ENCODE peak calls at places on chromosomes 4 and X, in four cellular contexts. T, Y, U and A are unnamed samples. For H4K20me1 and H3K4me1, the result is how much of the 10 kb centered on the place peaks cover.

GRCh38 chrX:143683486-143683885 is 37.1 kb downstream of the SPANXN2 start:
- DNase-seq in Y (no peak), T (no peak), U (peak), A (no peak)

GRCh38 chr4:80011636-80012236 is 61.3 kb downstream of the ANTXR2 start:
- DNase-seq in T (peak), Y (no peak), U (no peak), A (peak)

GRCh38 chr4:14607001-14607400 is 395.3 kb upstream of the CPEB2 start:
- DNase-seq in U (no peak), T (no peak), Y (no peak), A (no peak)

GRCh38 chr4:113979157-113979972 is at the start of gene ARSJ:
- DNase-seq in U (peak), Y (peak), T (peak), A (peak)

GRCh38 chrX:154804957-154805695 is at the start of gene MPP1:
- DNase-seq in T (peak), U (peak), Y (peak), A (peak)

GRCh38 chr4:10204401-10205058 is 87.9 kb upstream of the WDR1 start:
- DNase-seq in Y (no peak), U (no peak), T (peak), A (no peak)

GRCh38 chr4:98784947-98785693 is 126.7 kb upstream of the TSPAN5 start:
- DNase-seq in U (no peak), Y (no peak), T (no peak), A (no peak)

GRCh38 chrX:37871626-37872302 is 24.4 kb upstream of the DYNLT3 start:
- DNase-seq in U (no peak), T (peak), Y (peak), A (peak)

GRCh38 chr4:52376107-52376704 is 282.9 kb downstream of the USP46 start:
- DNase-seq in Y (peak), T (peak), U (peak), A (peak)

GRCh38 chr4:180363817-180364216 is 1879.4 kb upstream of the TENM3 start:
- DNase-seq in Y (peak), U (no peak), T (no peak), A (no peak)

GRCh38 chr4:41537267-41537890 is 578 bp upstream of the LIMCH1 start:
- DNase-seq in T (no peak), U (no peak), Y (no peak), A (no peak)
- H4K20me1 ChIP-seq in T (under half), U (under half), Y (under half), A (under half)

DNA sequence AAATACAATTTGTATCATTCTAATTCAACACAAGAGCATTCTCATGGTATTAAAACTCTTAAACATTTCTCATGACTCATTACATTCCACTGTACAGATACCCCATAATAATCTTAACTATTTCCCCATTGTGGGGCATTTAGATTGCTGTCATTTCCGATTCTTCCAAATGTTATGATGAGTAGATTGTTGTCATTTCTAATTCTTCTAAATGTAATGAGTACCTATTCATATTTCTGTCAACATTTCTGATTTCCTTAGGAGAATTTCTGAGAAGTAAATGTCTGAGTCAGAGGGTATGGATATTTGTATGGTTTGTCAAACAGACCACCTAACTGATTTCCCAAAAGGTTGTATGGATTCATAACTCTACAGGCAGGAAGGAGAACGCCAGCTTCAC is 8.3 kb downstream of the S100G start:
- DNase-seq in Y (no peak), U (no peak), T (peak), A (peak)
- H3K4me2 ChIP-seq in Y (no peak), U (no peak), T (no peak), A (peak)

GRCh38 chr4:119209586-119209985 is 2.9 kb upstream of the USP53 start:
- DNase-seq in T (peak), U (no peak), Y (no peak), A (no peak)
- H3K4me1 ChIP-seq in T (half or more), U (under half), Y (under half), A (under half)

GRCh38 chrX:45022144-45022543 is 149.2 kb downstream of the KDM6A start:
- DNase-seq in U (no peak), T (no peak), Y (peak), A (no peak)
- H4K20me1 ChIP-seq in U (under half), T (under half), Y (under half), A (under half)

GRCh38 chr4:6180841-6181631 is 19.3 kb downstream of the JAKMIP1 start:
- DNase-seq in U (no peak), T (no peak), Y (no peak), A (no peak)
- H3K4me2 ChIP-seq in U (no peak), T (no peak), Y (no peak), A (no peak)

GRCh38 chrX:39756086-39756883 is 341.5 kb downstream of the BCOR start:
- DNase-seq in U (no peak), T (no peak), Y (no peak), A (no peak)
- H3K4me1 ChIP-seq in U (under half), T (under half), Y (under half), A (half or more)

GRCh38 chr4:7029212-7029611 is 14.0 kb upstream of the TADA2B start:
- DNase-seq in Y (no peak), U (no peak), T (no peak), A (no peak)

GRCh38 chr4:7030856-7031255 is 12.3 kb upstream of the TADA2B start:
- DNase-seq in Y (no peak), U (no peak), T (no peak), A (no peak)

GRCh38 chr4:7029921-7030320 is 13.3 kb upstream of the TADA2B start:
- DNase-seq in U (no peak), T (no peak), Y (no peak), A (no peak)

GRCh38 chr4:7032591-7032990 is 10.6 kb upstream of the TADA2B start:
- DNase-seq in U (no peak), T (no peak), Y (no peak), A (no peak)

GRCh38 chr4:7031526-7032449 is 11.4 kb upstream of the TADA2B start:
- DNase-seq in T (no peak), Y (no peak), U (no peak), A (no peak)
- H4K20me1 ChIP-seq in T (under half), Y (under half), U (under half), A (under half)

DNA sequence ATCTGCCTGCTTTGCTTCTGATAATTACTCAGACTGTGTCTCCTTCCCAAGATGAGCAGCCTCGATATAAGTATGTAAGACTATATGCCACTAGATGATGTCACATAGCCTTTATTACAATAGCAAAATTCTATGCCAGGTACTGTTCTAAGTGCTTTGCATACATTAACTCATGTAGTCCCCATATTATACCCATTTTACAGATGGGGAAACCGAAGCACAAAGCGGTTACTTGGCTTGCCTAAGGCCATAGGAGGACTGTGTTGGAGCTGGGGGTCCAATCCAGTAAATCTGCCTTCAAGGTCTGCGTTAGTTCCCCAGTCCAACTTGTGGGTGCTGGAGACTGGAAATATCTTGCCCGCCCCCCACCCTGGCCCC is 826 bp upstream of the SCML1 start:
- DNase-seq in T (peak), U (no peak), Y (no peak), A (no peak)
- H3K4me2 ChIP-seq in T (peak), U (no peak), Y (peak), A (peak)

GRCh38 chrX:1500701-1501624 is 36.0 kb downstream of the P2RY8 start:
- DNase-seq in U (no peak), T (no peak), Y (no peak), A (no peak)
- H3K4me1 ChIP-seq in U (under half), T (under half), Y (under half), A (under half)

GRCh38 chr4:100059467-100059866 is 109.4 kb upstream of the H2AZ1 start:
- DNase-seq in U (no peak), T (no peak), Y (no peak), A (no peak)
- H4K20me1 ChIP-seq in U (under half), T (under half), Y (under half), A (under half)